ENCODE peak calls at places on chromosomes 3 and 15, in six cellular contexts. L is breast epithelium, S is SK-N-SH, Z is HepG2, P is GM23338, I is stomach. U is an unnamed sample.

GRCh38 chr3:59605944-59606534 is 556.2 kb upstream of the CFAP20DC start:
- DNase-seq in L (no peak), S (no peak), Z (no peak), P (no peak), I (no peak), U (no peak)

GRCh38 chr15:60004846-60005351 is 788 bp downstream of the FOXB1 start:
- DNase-seq in L (no peak), S (peak; percentile 36), Z (no peak), P (peak; percentile 76), I (no peak), U (no peak)

GRCh38 chr15:41607033-41607432 is 48.0 kb downstream of the TYRO3 start:
- DNase-seq in L (no peak), S (no peak), Z (no peak), P (no peak), I (no peak), U (no peak)

GRCh38 chr15:93210995-93211394 is 122.0 kb upstream of the RGMA start:
- DNase-seq in L (no peak), S (no peak), Z (no peak), P (no peak), I (no peak), U (no peak)

GRCh38 chr3:20039765-20040475 is at the start of gene KAT2B:
- DNase-seq in L (peak; percentile 58), S (peak; percentile 92), Z (peak; percentile 47), P (peak; percentile 71), I (peak; percentile 73), U (no peak)

GRCh38 chr3:165549037-165549436 is 288.2 kb downstream of the BCHE start:
- DNase-seq in L (no peak), S (no peak), Z (no peak), P (no peak), I (no peak), U (no peak)

GRCh38 chr3:56593455-56594158 is 36.6 kb downstream of the CCDC66 start:
- DNase-seq in L (no peak), S (no peak), Z (no peak), P (no peak), I (no peak), U (no peak)

GRCh38 chr3:184688251-184688851 is 23.5 kb downstream of the MAGEF1 start:
- DNase-seq in L (no peak), S (peak; percentile 25), Z (no peak), P (no peak), I (no peak), U (no peak)

GRCh38 chr3:147574622-147575021 is 165.5 kb downstream of the ZIC1 start:
- DNase-seq in L (no peak), S (no peak), Z (no peak), P (no peak), I (no peak), U (no peak)

DNA sequence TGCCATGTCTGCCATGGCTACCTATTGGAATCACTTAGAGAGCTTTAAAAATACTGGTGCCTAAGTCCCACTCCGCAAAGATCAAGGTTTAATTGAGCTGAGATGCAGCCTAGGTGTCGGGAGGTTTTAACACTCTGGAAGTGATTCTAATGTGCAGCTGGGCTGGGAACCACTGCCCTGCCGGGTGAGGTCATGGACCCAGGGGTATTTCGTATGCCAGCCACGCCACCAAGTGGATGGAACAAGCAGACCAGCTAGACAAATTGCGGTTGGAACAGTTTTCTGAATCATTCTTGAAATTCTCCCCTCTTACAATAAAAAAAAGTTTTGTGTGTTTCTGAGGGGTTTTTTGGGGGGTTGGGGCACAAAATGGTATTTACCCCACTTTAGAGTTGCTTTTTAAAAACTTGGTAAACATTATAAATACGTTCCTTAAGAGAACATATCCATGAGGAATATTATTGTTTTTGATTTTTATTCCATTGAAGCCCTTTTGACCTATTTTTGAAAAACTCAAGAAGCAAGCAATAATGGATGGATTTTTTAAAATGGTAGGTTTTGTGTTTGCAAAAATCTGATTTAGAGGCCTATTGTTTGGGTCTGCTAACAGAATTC is 66.2 kb upstream of the CSTA start:
- DNase-seq in L (no peak), S (peak; percentile 66), Z (peak; percentile 48), P (peak; percentile 86), I (peak; percentile 67), U (no peak)
- TF ChIP-seq CTCF in L (no peak), S (peak; percentile 64), Z (peak; percentile 86), P (peak; percentile 85), I (no peak), U (no peak)

GRCh38 chr3:35633332-35634124 is 5.8 kb upstream of the ARPP21 start:
- DNase-seq in L (no peak), S (no peak), Z (no peak), P (no peak), I (no peak), U (no peak)
- TF ChIP-seq POLR2AphosphoS5 in L (no peak), S (no peak), Z (no peak), P (no peak), I (no peak), U (no peak)

DNA sequence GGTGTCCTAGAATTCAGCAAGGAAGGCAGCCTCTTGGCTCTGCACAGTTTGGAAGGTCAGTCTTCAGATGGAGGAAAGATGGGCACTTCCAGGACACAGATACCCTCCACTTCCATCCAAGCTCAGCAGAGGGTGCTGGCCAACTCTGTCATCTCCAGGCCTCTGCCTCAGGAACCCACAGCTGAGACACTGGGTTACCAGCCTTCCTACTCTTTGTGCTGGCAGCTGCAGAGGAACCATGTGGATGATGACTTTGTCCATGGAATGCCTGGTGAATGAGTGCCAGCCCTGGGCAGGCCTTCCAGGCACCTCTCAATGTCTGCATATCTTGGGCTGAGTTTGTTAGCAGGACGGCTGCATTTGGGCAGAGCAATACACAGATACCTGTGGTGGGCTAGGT is 325.6 kb upstream of the CTDSPL start:
- DNase-seq in L (no peak), S (no peak), Z (no peak), P (no peak), I (no peak), U (no peak)
- H3K4me1 ChIP-seq in L (peaks cover 3% of the 10 kb centered on the region), S (no peaks in the 10 kb centered on the region), Z (no peaks in the 10 kb centered on the region), P (no peaks in the 10 kb centered on the region), I (peaks cover 5% of the 10 kb centered on the region), U (peaks cover 29% of the 10 kb centered on the region)

GRCh38 chr3:9806137-9806536 is 3.9 kb upstream of the TTLL3 start:
- DNase-seq in L (no peak), S (no peak), Z (no peak), P (no peak), I (no peak), U (no peak)
- TF ChIP-seq CTCF in L (no peak), S (no peak), Z (no peak), P (no peak), I (no peak), U (no peak)

GRCh38 chr3:30282052-30282708 is 324.2 kb upstream of the TGFBR2 start:
- DNase-seq in L (no peak), S (no peak), Z (peak; percentile 35), P (peak; percentile 76), I (no peak), U (no peak)
- TF ChIP-seq POLR2AphosphoS5 in L (no peak), S (peak; percentile 85), Z (no peak), P (no peak), I (peak; percentile 47), U (no peak)

DNA sequence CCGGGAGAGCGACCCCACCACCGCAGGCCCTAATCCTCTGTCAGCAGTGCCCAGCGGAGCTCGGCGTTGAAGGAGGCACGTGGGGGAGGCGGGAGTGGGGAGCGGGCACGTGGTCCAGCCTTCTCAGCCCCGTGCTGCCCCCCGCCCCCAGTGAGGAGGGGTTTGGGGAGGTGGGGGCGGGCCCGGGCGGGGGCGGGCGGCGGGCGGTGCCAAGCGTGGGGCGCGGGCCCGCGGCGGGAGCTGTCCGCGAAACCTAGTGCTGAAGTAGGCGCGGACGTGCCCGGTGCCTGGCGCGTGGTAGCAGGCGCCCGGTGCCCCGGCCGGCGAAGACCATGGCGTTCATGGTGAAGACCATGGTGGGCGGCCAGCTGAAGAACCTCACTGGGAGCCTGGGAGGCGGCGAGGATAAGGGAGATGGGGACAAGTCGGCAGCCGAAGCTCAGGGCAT is at the start of gene CPLX3:
- DNase-seq in L (no peak), S (peak; percentile 62), Z (no peak), P (peak; percentile 69), I (peak; percentile 34), U (no peak)
- H3K4me1 ChIP-seq in L (no peaks in the 10 kb centered on the region), S (no peaks in the 10 kb centered on the region), Z (peaks cover 2% of the 10 kb centered on the region), P (peaks cover 7% of the 10 kb centered on the region), I (peaks cover 3% of the 10 kb centered on the region), U (no peaks in the 10 kb centered on the region)

GRCh38 chr3:130893240-130894129 is at the start of gene ATP2C1:
- DNase-seq in L (peak; percentile 95), S (peak; percentile 95), Z (peak; percentile 92), P (peak; percentile 97), I (peak; percentile 97), U (peak; percentile 97)
- TF ChIP-seq CTCF in L (peak; percentile 3), S (peak; percentile 2), Z (peak; percentile 13), P (no peak), I (no peak), U (no peak)

GRCh38 chr3:114384558-114384903 is 90.7 kb downstream of the TIGIT start:
- DNase-seq in L (no peak), S (no peak), Z (no peak), P (no peak), I (no peak), U (no peak)
- TF ChIP-seq POLR2AphosphoS5 in L (no peak), S (no peak), Z (no peak), P (no peak), I (no peak), U (no peak)

U was measured in vagina.